ENCODE peak calls at places on chromosomes 16 and 17, in six cellular contexts. One of them, this sample, is unnamed.

GRCh38 chr17:74520790-74521480 is 10.3 kb downstream of the CD300LB start:
- DNase-seq in activated CD4-positive, CD25-positive, alpha-beta regulatory T cell treated with anti-CD3 and anti-CD28 coated beads, Interleukin-2, amount 50 U/mL, for 16 hours: no peak
- DNase-seq in HTR-8/SVneo: no peak
- DNase-seq in COR-L47: no peak
- DNase-seq in NCI-H1436: no peak
- DNase-seq in effector CD8-positive, alpha-beta T cell: no peak
- DNase-seq in this sample: no peak

GRCh38 chr16:68275611-68276191 is 11.4 kb downstream of the SLC7A6 start:
- DNase-seq in activated CD4-positive, CD25-positive, alpha-beta regulatory T cell treated with anti-CD3 and anti-CD28 coated beads, Interleukin-2, amount 50 U/mL, for 16 hours: no peak
- DNase-seq in HTR-8/SVneo: no peak
- DNase-seq in COR-L47: no peak
- DNase-seq in NCI-H1436: no peak
- DNase-seq in effector CD8-positive, alpha-beta T cell: peak; percentile 24
- DNase-seq in this sample: peak; percentile 37

GRCh38 chr16:87457724-87458423 is 35.0 kb downstream of the ZCCHC14 start:
- DNase-seq in activated CD4-positive, CD25-positive, alpha-beta regulatory T cell treated with anti-CD3 and anti-CD28 coated beads, Interleukin-2, amount 50 U/mL, for 16 hours: no peak
- DNase-seq in HTR-8/SVneo: peak; percentile 91
- DNase-seq in COR-L47: no peak
- DNase-seq in NCI-H1436: no peak
- DNase-seq in effector CD8-positive, alpha-beta T cell: no peak
- DNase-seq in this sample: no peak

GRCh38 chr17:37261286-37261685 is 114.5 kb upstream of the C17orf78 start:
- DNase-seq in activated CD4-positive, CD25-positive, alpha-beta regulatory T cell treated with anti-CD3 and anti-CD28 coated beads, Interleukin-2, amount 50 U/mL, for 16 hours: no peak
- DNase-seq in HTR-8/SVneo: no peak
- DNase-seq in COR-L47: no peak
- DNase-seq in NCI-H1436: no peak
- DNase-seq in effector CD8-positive, alpha-beta T cell: no peak
- DNase-seq in this sample: no peak

GRCh38 chr17:57810740-57811632 is 38.9 kb downstream of the MRPS23 start:
- DNase-seq in activated CD4-positive, CD25-positive, alpha-beta regulatory T cell treated with anti-CD3 and anti-CD28 coated beads, Interleukin-2, amount 50 U/mL, for 16 hours: no peak
- DNase-seq in HTR-8/SVneo: peak; percentile 63
- DNase-seq in COR-L47: peak; percentile 98
- DNase-seq in NCI-H1436: peak; percentile 100
- DNase-seq in effector CD8-positive, alpha-beta T cell: no peak
- DNase-seq in this sample: peak; percentile 31

GRCh38 chr16:87575027-87575804 is 27.1 kb upstream of the JPH3 start:
- DNase-seq in activated CD4-positive, CD25-positive, alpha-beta regulatory T cell treated with anti-CD3 and anti-CD28 coated beads, Interleukin-2, amount 50 U/mL, for 16 hours: no peak
- DNase-seq in HTR-8/SVneo: no peak
- DNase-seq in COR-L47: no peak
- DNase-seq in NCI-H1436: no peak
- DNase-seq in effector CD8-positive, alpha-beta T cell: no peak
- DNase-seq in this sample: no peak

GRCh38 chr16:75267631-75268264 is 16.3 kb upstream of the BCAR1 start:
- DNase-seq in activated CD4-positive, CD25-positive, alpha-beta regulatory T cell treated with anti-CD3 and anti-CD28 coated beads, Interleukin-2, amount 50 U/mL, for 16 hours: no peak
- DNase-seq in HTR-8/SVneo: peak; percentile 93
- DNase-seq in COR-L47: peak; percentile 22
- DNase-seq in NCI-H1436: peak; percentile 56
- DNase-seq in effector CD8-positive, alpha-beta T cell: no peak
- DNase-seq in this sample: peak; percentile 13

GRCh38 chr17:76697702-76698465 is 12.9 kb downstream of the MXRA7 start:
- DNase-seq in activated CD4-positive, CD25-positive, alpha-beta regulatory T cell treated with anti-CD3 and anti-CD28 coated beads, Interleukin-2, amount 50 U/mL, for 16 hours: no peak
- DNase-seq in HTR-8/SVneo: no peak
- DNase-seq in COR-L47: no peak
- DNase-seq in NCI-H1436: peak; percentile 45
- DNase-seq in effector CD8-positive, alpha-beta T cell: no peak
- DNase-seq in this sample: peak; percentile 36

GRCh38 chr17:73369126-73369525 is 57.3 kb upstream of the CDC42EP4 start:
- DNase-seq in activated CD4-positive, CD25-positive, alpha-beta regulatory T cell treated with anti-CD3 and anti-CD28 coated beads, Interleukin-2, amount 50 U/mL, for 16 hours: no peak
- DNase-seq in HTR-8/SVneo: no peak
- DNase-seq in COR-L47: no peak
- DNase-seq in NCI-H1436: no peak
- DNase-seq in effector CD8-positive, alpha-beta T cell: no peak
- DNase-seq in this sample: no peak

GRCh38 chr17:70365098-70365583 is 195.8 kb downstream of the KCNJ2 start:
- DNase-seq in activated CD4-positive, CD25-positive, alpha-beta regulatory T cell treated with anti-CD3 and anti-CD28 coated beads, Interleukin-2, amount 50 U/mL, for 16 hours: no peak
- DNase-seq in HTR-8/SVneo: no peak
- DNase-seq in COR-L47: no peak
- DNase-seq in NCI-H1436: no peak
- DNase-seq in effector CD8-positive, alpha-beta T cell: no peak
- DNase-seq in this sample: no peak

GRCh38 chr17:83122834-83123233 is 43.4 kb downstream of the METRNL start:
- DNase-seq in activated CD4-positive, CD25-positive, alpha-beta regulatory T cell treated with anti-CD3 and anti-CD28 coated beads, Interleukin-2, amount 50 U/mL, for 16 hours: no peak
- DNase-seq in HTR-8/SVneo: no peak
- DNase-seq in COR-L47: no peak
- DNase-seq in NCI-H1436: no peak
- DNase-seq in effector CD8-positive, alpha-beta T cell: no peak
- DNase-seq in this sample: no peak

GRCh38 chr16:1103649-1104005 is 7.6 kb upstream of the C1QTNF8 start:
- DNase-seq in activated CD4-positive, CD25-positive, alpha-beta regulatory T cell treated with anti-CD3 and anti-CD28 coated beads, Interleukin-2, amount 50 U/mL, for 16 hours: no peak
- DNase-seq in HTR-8/SVneo: no peak
- DNase-seq in COR-L47: no peak
- DNase-seq in NCI-H1436: no peak
- DNase-seq in effector CD8-positive, alpha-beta T cell: no peak
- DNase-seq in this sample: no peak

GRCh38 chr16:79329163-79329521 is 271.4 kb downstream of the MAF start:
- DNase-seq in activated CD4-positive, CD25-positive, alpha-beta regulatory T cell treated with anti-CD3 and anti-CD28 coated beads, Interleukin-2, amount 50 U/mL, for 16 hours: no peak
- DNase-seq in HTR-8/SVneo: no peak
- DNase-seq in COR-L47: no peak
- DNase-seq in NCI-H1436: no peak
- DNase-seq in effector CD8-positive, alpha-beta T cell: no peak
- DNase-seq in this sample: no peak

GRCh38 chr16:56011808-56012478 is 136.8 kb upstream of the CES5A start:
- DNase-seq in activated CD4-positive, CD25-positive, alpha-beta regulatory T cell treated with anti-CD3 and anti-CD28 coated beads, Interleukin-2, amount 50 U/mL, for 16 hours: no peak
- DNase-seq in HTR-8/SVneo: no peak
- DNase-seq in COR-L47: no peak
- DNase-seq in NCI-H1436: no peak
- DNase-seq in effector CD8-positive, alpha-beta T cell: no peak
- DNase-seq in this sample: no peak

This sample was measured in NCI-H526 treated with DMSO at 0.1 percent for 48 hours.